ENCODE peak calls at places on chromosomes 7 and 10, in ten cellular contexts. L, G, K, C, F, O, W, J, Y and H are unnamed samples.

GRCh38 chr10:18197706-18198105 is 57.5 kb downstream of the CACNB2 start:
- DNase-seq in O (no peak), Y (no peak), K (no peak), L (no peak), C (no peak), G (no peak), J (no peak), F (no peak), W (no peak), H (no peak)

GRCh38 chr10:47418321-47418720 is 34.2 kb upstream of the ZNF488 start:
- DNase-seq in O (no peak), Y (no peak), F (no peak), L (no peak), G (no peak), C (no peak), J (peak; percentile 54), K (no peak), W (no peak), H (no peak)

GRCh38 chr7:146902728-146903127 is 786.1 kb downstream of the CNTNAP2 start:
- DNase-seq in C (no peak), Y (no peak), O (no peak), L (no peak), G (no peak), J (no peak), F (no peak), W (no peak), K (no peak), H (no peak)

GRCh38 chr10:112189465-112189864 is 5.9 kb upstream of the GPAM start:
- DNase-seq in C (no peak), Y (no peak), W (no peak), J (no peak), K (no peak), F (no peak), G (no peak), O (no peak), L (no peak), H (no peak)

GRCh38 chr7:89042963-89043362 is 247.4 kb upstream of the TEX47 start:
- DNase-seq in J (no peak), O (no peak), F (no peak), K (no peak), G (no peak), W (no peak), Y (no peak), L (no peak), C (no peak), H (no peak)

GRCh38 chr7:158327012-158327411 is 260.6 kb downstream of the PTPRN2 start:
- DNase-seq in W (no peak), Y (no peak), O (no peak), F (peak; percentile 14), G (no peak), C (no peak), K (no peak), J (peak; percentile 11), L (no peak), H (no peak)

GRCh38 chr7:24728503-24729364 is 28.5 kb downstream of the GSDME start:
- DNase-seq in K (no peak), O (no peak), G (no peak), Y (no peak), J (no peak), F (no peak), C (peak; percentile 62), L (no peak), W (peak; percentile 24), H (no peak)

GRCh38 chr7:26663905-26664673 is 200.3 kb downstream of the SKAP2 start:
- DNase-seq in L (no peak), J (no peak), C (no peak), Y (no peak), W (no peak), G (no peak), K (no peak), F (no peak), O (no peak), H (no peak)

GRCh38 chr7:6057316-6058128 is 26.3 kb downstream of the ANKRD61 start:
- DNase-seq in F (no peak), C (no peak), Y (no peak), G (no peak), J (peak; percentile 51), K (no peak), O (no peak), L (no peak), W (no peak), H (no peak)

GRCh38 chr7:148924011-148924410 is 39.9 kb upstream of the EZH2 start:
- DNase-seq in Y (no peak), K (no peak), G (no peak), J (no peak), W (no peak), F (no peak), C (no peak), L (no peak), O (no peak), H (no peak)

GRCh38 chr10:38112159-38112558 is 18.0 kb downstream of the ZNF37A start:
- DNase-seq in L (no peak), F (no peak), K (no peak), C (no peak), G (no peak), Y (no peak), W (no peak), J (no peak), O (no peak), H (no peak)

GRCh38 chr7:6419310-6419773 is 28.4 kb downstream of the DAGLB start:
- DNase-seq in W (no peak), K (no peak), G (no peak), O (peak; percentile 60), F (no peak), C (no peak), J (no peak), Y (no peak), L (no peak), H (no peak)

GRCh38 chr7:49775065-49775948 is 1.9 kb downstream of the VWC2 start:
- DNase-seq in J (peak; percentile 75), K (no peak), F (no peak), Y (no peak), W (no peak), L (no peak), C (no peak), O (no peak), G (no peak), H (no peak)

GRCh38 chr10:7192831-7193348 is 217.9 kb downstream of the SFMBT2 start:
- DNase-seq in L (no peak), J (no peak), C (no peak), W (no peak), Y (no peak), G (no peak), K (no peak), O (no peak), F (no peak), H (no peak)

GRCh38 chr10:96832721-96833219 is 672 bp downstream of the LCOR start:
- DNase-seq in C (peak; percentile 84), Y (peak; percentile 28), K (peak; percentile 42), O (peak; percentile 76), F (no peak), W (peak; percentile 67), J (peak; percentile 97), G (peak; percentile 84), L (no peak), H (peak; percentile 90)

GRCh38 chr10:114526497-114527238 is 122.4 kb upstream of the AFAP1L2 start:
- DNase-seq in O (peak; percentile 60), C (peak; percentile 74), Y (peak; percentile 95), J (peak; percentile 95), W (peak; percentile 65), K (peak; percentile 57), F (no peak), G (peak; percentile 71), L (peak; percentile 95), H (peak; percentile 90)
- TF ChIP-seq POLR2A in O (peak; percentile 70), C (peak; percentile 80), Y (peak; percentile 98), J (no peak), W (no peak), K (peak; percentile 90), F (peak; percentile 78), G (peak; percentile 75), L (peak; percentile 90), H (peak; percentile 32)

GRCh38 chr10:48684792-48685651 is at the start of gene WDFY4:
- DNase-seq in F (peak; percentile 81), G (no peak), Y (no peak), C (no peak), K (no peak), L (no peak), O (no peak), W (no peak), J (peak; percentile 88), H (no peak)
- TF ChIP-seq POLR2A in F (no peak), G (no peak), Y (no peak), C (no peak), K (no peak), L (peak; percentile 80), O (no peak), W (no peak), J (no peak), H (no peak)

GRCh38 chr10:122980209-122981065 is at the start of gene PSTK:
- DNase-seq in Y (peak; percentile 94), F (no peak), O (peak; percentile 89), J (peak; percentile 97), C (peak; percentile 91), L (peak; percentile 66), G (peak; percentile 90), K (peak; percentile 51), W (peak; percentile 92), H (peak; percentile 96)
- TF ChIP-seq POLR2A in Y (peak; percentile 33), F (no peak), O (no peak), J (no peak), C (peak; percentile 73), L (peak; percentile 97), G (peak; percentile 90), K (peak; percentile 53), W (peak; percentile 31), H (no peak)

DNA sequence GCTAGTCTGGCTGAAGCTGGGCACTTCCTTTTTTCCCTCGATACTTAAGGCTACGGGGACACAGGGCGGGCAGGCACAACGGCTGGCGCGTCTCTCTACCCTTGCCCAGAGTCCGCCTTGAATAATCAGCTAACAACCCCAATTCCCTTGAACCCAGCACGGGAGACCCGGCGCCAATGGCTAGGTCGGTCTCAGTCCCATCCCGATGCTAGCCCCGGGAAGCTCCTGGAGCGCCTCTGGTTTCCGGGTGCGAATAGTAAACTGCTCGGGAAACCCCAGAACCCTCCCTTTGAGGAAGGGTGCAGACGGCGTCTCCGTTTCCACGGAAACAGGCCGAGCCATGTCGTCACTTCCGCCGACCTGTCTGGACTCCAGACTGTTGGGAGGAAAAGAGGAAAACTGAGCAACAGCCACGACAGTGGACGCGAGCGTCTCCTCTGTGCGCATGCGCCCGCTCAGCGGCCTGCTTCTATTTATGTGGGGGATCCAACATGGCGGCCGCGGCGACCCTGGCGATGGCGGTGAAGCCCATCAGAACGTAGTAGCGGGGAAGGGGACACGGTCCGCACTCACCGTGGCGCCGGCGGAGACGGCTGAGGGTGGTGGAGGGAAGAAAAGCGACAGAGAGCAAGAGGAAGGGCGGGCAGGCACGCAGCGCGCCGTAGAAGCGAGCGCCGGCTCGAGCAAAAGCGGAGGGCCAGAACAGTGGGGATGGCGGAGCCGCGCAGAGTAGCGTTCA is at the start of gene UBN2:
- DNase-seq in G (peak; percentile 96), K (peak; percentile 69), O (peak; percentile 92), Y (peak; percentile 91), C (peak; percentile 96), L (peak; percentile 96), F (peak; percentile 98), J (peak; percentile 98), W (peak; percentile 97), H (peak; percentile 98)
- TF ChIP-seq POLR2A in G (peak; percentile 78), K (peak; percentile 30), O (peak; percentile 46), Y (peak; percentile 62), C (peak; percentile 70), L (peak; percentile 90), F (peak; percentile 44), J (no peak), W (peak; percentile 75), H (peak; percentile 46)